ENCODE peak calls at places on chromosomes 2 and 18, in four cellular contexts. One of them, this sample, is unnamed. For H3K4me1, the result is how much of the 10 kb centered on the place peaks cover.

GRCh38 chr2:42249887-42250286 is 80.7 kb downstream of the EML4 start:
- DNase-seq in spleen: no peak
- DNase-seq in endothelial cell of umbilical vein: peak
- DNase-seq in transverse colon: no peak
- DNase-seq in this sample: no peak

GRCh38 chr2:106551466-106552130 is 64.4 kb downstream of the CD8B2 start:
- DNase-seq in endothelial cell of umbilical vein: no peak
- DNase-seq in transverse colon: no peak
- DNase-seq in spleen: no peak
- DNase-seq in this sample: no peak

GRCh38 chr2:152335851-152336102 is 803 bp downstream of the FMNL2 start:
- DNase-seq in transverse colon: no peak
- DNase-seq in spleen: peak
- DNase-seq in endothelial cell of umbilical vein: no peak
- DNase-seq in this sample: no peak

GRCh38 chr2:64751286-64752260 is 97.9 kb upstream of the SERTAD2 start:
- DNase-seq in spleen: peak
- DNase-seq in endothelial cell of umbilical vein: no peak
- DNase-seq in transverse colon: peak
- DNase-seq in this sample: peak

GRCh38 chr2:14944562-14945346 is 312.2 kb downstream of the LRATD1 start:
- DNase-seq in transverse colon: no peak
- DNase-seq in spleen: no peak
- DNase-seq in endothelial cell of umbilical vein: no peak
- DNase-seq in this sample: no peak

GRCh38 chr18:75358928-75359327 is 68.6 kb downstream of the SMIM21 start:
- DNase-seq in transverse colon: no peak
- DNase-seq in endothelial cell of umbilical vein: no peak
- DNase-seq in spleen: no peak
- DNase-seq in this sample: no peak

GRCh38 chr18:13726972-13727331 is 479 bp downstream of the RNMT start:
- DNase-seq in spleen: no peak
- DNase-seq in endothelial cell of umbilical vein: no peak
- DNase-seq in transverse colon: peak
- DNase-seq in this sample: peak

GRCh38 chr2:11491348-11491930 is 25.5 kb upstream of the E2F6 start:
- DNase-seq in spleen: no peak
- DNase-seq in transverse colon: no peak
- DNase-seq in endothelial cell of umbilical vein: no peak
- DNase-seq in this sample: no peak

GRCh38 chr18:63331105-63331504 is 11.5 kb upstream of the BCL2 start:
- DNase-seq in endothelial cell of umbilical vein: no peak
- DNase-seq in spleen: no peak
- DNase-seq in transverse colon: no peak
- DNase-seq in this sample: no peak

GRCh38 chr2:227301523-227301922 is 23.5 kb upstream of the MFF start:
- DNase-seq in transverse colon: no peak
- DNase-seq in endothelial cell of umbilical vein: no peak
- DNase-seq in spleen: no peak
- DNase-seq in this sample: no peak

GRCh38 chr2:143481231-143481613 is 352.0 kb downstream of the ARHGAP15 start:
- DNase-seq in transverse colon: no peak
- DNase-seq in endothelial cell of umbilical vein: no peak
- DNase-seq in spleen: no peak
- DNase-seq in this sample: no peak

GRCh38 chr2:233409286-233409991 is 55.1 kb downstream of the DGKD start:
- DNase-seq in spleen: no peak
- DNase-seq in endothelial cell of umbilical vein: peak
- DNase-seq in transverse colon: peak
- DNase-seq in this sample: no peak

GRCh38 chr18:9825571-9826073 is 60.2 kb upstream of the TXNDC2 start:
- DNase-seq in spleen: no peak
- DNase-seq in endothelial cell of umbilical vein: peak
- DNase-seq in transverse colon: peak
- DNase-seq in this sample: no peak

GRCh38 chr2:49021170-49021743 is 133.1 kb downstream of the FSHR start:
- DNase-seq in spleen: no peak
- DNase-seq in transverse colon: no peak
- DNase-seq in endothelial cell of umbilical vein: no peak
- DNase-seq in this sample: no peak

DNA sequence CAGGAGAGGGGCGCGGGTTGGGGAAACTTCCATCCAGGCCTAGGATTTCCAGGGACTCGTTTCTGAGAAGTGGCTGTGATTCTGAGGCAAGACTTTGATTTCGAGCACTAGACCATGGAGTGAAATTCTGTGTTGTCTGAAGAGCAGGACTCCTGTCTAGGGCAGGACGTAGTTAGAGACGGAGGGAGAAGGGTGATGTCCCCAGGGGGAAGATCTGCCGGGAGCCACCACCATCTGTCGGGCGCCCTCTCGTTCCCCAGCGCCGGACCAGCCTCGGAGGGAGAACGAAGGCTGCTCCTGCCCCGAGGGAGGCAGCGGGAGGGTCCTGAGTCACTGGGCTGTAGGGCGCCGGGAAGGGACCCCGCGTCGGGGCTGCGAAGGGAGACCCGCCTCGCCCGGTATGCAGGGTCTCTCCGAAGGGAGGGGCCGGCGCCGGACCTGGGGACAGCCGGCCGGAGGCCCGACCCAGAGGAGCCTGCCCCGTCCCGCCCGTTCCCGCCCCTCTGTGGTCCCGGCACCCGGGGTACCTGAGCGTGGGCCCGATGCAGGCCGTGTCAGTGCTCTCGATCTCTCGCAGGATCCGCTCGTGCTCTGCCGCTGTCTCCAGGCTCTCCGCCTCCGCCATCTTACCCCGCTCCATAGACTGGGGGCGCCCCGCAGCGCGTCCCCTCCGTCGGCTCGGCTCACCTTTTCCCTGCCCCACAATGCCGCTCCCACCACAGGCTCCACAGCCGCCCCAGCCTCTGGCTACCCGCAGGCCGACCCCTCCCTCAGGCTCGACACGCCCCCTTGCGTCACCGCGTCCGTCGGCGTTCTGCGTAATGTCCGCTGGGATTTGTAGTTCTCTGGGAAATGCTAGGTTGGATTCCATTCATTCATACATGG is at the start of gene EXOC6B:
- DNase-seq in transverse colon: peak
- DNase-seq in spleen: peak
- DNase-seq in endothelial cell of umbilical vein: peak
- DNase-seq in this sample: peak
- TF ChIP-seq POLR2A in transverse colon: peak
- TF ChIP-seq POLR2A in spleen: no peak
- TF ChIP-seq POLR2A in endothelial cell of umbilical vein: peak
- TF ChIP-seq POLR2A in this sample: peak

DNA sequence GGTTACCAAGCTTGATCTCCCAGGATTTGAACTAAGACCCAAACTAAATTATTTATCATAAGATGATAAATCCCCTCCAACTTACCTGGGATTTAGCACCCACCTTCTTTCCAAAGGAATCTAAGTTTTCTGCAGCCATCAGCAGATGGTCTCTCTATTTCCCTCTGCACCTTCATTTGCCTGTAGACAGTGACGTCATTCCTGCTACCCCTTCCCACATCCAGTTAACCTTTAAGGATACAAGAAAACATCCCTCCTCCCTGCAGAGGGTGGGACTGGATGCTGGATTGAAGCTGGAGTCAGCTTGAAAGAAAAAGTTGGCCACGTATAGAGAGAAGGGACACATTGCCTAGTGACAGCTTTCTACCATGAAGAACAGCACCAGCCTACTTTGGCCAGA is 3.7 kb upstream of the DNER start:
- DNase-seq in transverse colon: no peak
- DNase-seq in spleen: no peak
- DNase-seq in endothelial cell of umbilical vein: no peak
- DNase-seq in this sample: no peak
- TF ChIP-seq CTCF in transverse colon: no peak
- TF ChIP-seq CTCF in spleen: no peak
- TF ChIP-seq CTCF in endothelial cell of umbilical vein: no peak
- TF ChIP-seq CTCF in this sample: no peak

DNA sequence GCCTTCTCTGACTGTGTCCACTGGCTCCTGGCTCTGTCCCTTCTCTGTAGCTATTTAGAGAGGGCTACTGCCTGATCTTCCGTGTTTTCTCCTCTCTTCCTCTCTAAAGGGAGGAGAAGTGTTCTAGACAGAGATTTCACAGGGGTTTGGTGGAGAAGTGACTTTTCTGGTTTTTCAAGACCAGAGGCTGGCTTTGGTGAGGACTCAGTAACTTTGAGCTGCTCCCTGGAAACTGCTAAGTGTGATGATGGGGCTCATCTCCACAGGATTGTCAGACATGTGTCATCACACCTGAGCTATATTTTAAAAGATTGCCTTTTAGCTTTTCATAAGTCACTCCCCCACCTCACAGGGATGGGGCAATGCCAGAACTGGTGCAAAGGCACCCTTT is 6.2 kb downstream of the MAL start:
- DNase-seq in spleen: no peak
- DNase-seq in transverse colon: no peak
- DNase-seq in endothelial cell of umbilical vein: no peak
- DNase-seq in this sample: no peak
- H3K4me1 ChIP-seq in spleen: under half
- H3K4me1 ChIP-seq in transverse colon: under half
- H3K4me1 ChIP-seq in endothelial cell of umbilical vein: under half
- H3K4me1 ChIP-seq in this sample: under half

DNA sequence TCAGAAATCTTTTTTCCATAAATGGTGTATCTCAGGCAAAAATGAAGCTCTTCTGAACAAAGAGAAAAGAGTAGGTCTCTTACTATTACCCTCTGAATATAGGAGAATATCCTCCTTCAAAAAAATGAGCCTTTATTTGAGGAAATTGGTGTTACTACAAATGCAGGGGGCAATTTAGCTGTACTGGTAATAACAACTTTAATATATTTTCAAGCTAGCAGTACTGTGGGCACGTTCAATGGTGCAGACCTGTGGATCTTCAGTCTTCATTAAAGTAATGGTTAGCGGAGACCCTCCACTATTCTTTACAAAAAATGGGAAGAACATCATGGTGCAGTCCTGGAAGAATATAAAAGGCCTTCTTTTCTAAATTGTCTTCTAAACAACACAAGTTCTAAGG is 661.3 kb downstream of the TMEM182 start:
- DNase-seq in endothelial cell of umbilical vein: no peak
- DNase-seq in spleen: no peak
- DNase-seq in transverse colon: no peak
- DNase-seq in this sample: no peak
- TF ChIP-seq POLR2A in endothelial cell of umbilical vein: no peak
- TF ChIP-seq POLR2A in spleen: no peak
- TF ChIP-seq POLR2A in transverse colon: no peak
- TF ChIP-seq POLR2A in this sample: no peak

GRCh38 chr2:1039549-1039948 is 88.9 kb downstream of the SNTG2 start:
- DNase-seq in endothelial cell of umbilical vein: no peak
- DNase-seq in spleen: no peak
- DNase-seq in transverse colon: no peak
- DNase-seq in this sample: no peak

GRCh38 chr2:1033058-1033457 is 82.4 kb downstream of the SNTG2 start:
- DNase-seq in transverse colon: no peak
- DNase-seq in spleen: no peak
- DNase-seq in endothelial cell of umbilical vein: no peak
- DNase-seq in this sample: no peak

GRCh38 chr2:1032030-1032429 is 81.4 kb downstream of the SNTG2 start:
- DNase-seq in endothelial cell of umbilical vein: no peak
- DNase-seq in spleen: no peak
- DNase-seq in transverse colon: no peak
- DNase-seq in this sample: no peak

GRCh38 chr2:1041012-1041805 is 90.6 kb downstream of the SNTG2 start:
- DNase-seq in endothelial cell of umbilical vein: no peak
- DNase-seq in spleen: no peak
- DNase-seq in transverse colon: no peak
- DNase-seq in this sample: no peak

GRCh38 chr2:1037066-1037465 is 86.4 kb downstream of the SNTG2 start:
- DNase-seq in transverse colon: no peak
- DNase-seq in endothelial cell of umbilical vein: no peak
- DNase-seq in spleen: no peak
- DNase-seq in this sample: no peak
- TF ChIP-seq CTCF in transverse colon: no peak
- TF ChIP-seq CTCF in endothelial cell of umbilical vein: no peak
- TF ChIP-seq CTCF in spleen: no peak
- TF ChIP-seq CTCF in this sample: no peak

This sample was measured in sigmoid colon.